ENCODE peak calls at places on chromosomes 13 and 19, in six cellular contexts. N is mammary epithelial cell; F is CD8-positive, alpha-beta T cell; D is GM23338; B is adrenal gland; V is sigmoid colon. W is an unnamed sample.

GRCh38 chr13:28447206-28447605 is 47.7 kb downstream of the FLT1 start:
- DNase-seq in V (no peak), N (no peak), D (no peak), F (no peak), B (no peak), W (no peak)

GRCh38 chr13:42048625-42049453 is at the start of gene DGKH:
- DNase-seq in D (peak), B (peak), V (peak), F (peak), N (peak), W (peak)

GRCh38 chr19:56404705-56405056 is 549 bp downstream of the ZNF583 start:
- DNase-seq in F (no peak), D (no peak), B (peak), V (no peak), N (no peak), W (no peak)

GRCh38 chr13:109389892-109390345 is 396.5 kb downstream of the IRS2 start:
- DNase-seq in V (no peak), D (no peak), N (peak), B (no peak), F (no peak), W (no peak)

GRCh38 chr19:31119951-31120690 is 229.1 kb downstream of the TSHZ3 start:
- DNase-seq in F (no peak), D (no peak), N (no peak), V (peak), B (no peak), W (no peak)

GRCh38 chr19:43534811-43535761 is 2.1 kb downstream of the ZNF575 start:
- DNase-seq in N (no peak), V (peak), D (peak), B (peak), F (no peak), W (peak)

GRCh38 chr19:45340232-45340898 is at the start of gene KLC3:
- DNase-seq in N (peak), B (no peak), V (no peak), D (peak), F (no peak), W (no peak)

GRCh38 chr13:108924154-108924940 is 294.9 kb downstream of the MYO16 start:
- DNase-seq in N (peak), D (no peak), F (no peak), V (no peak), B (no peak), W (no peak)

GRCh38 chr19:10617409-10618121 is 7.8 kb upstream of the SLC44A2 start:
- DNase-seq in B (no peak), F (no peak), D (no peak), V (no peak), N (peak), W (no peak)

GRCh38 chr13:44806841-44807240 is 182.4 kb downstream of the NUFIP1 start:
- DNase-seq in B (no peak), N (no peak), V (peak), D (no peak), F (no peak), W (peak)

GRCh38 chr19:23203841-23204344 is 46.3 kb downstream of the ZNF724 start:
- DNase-seq in F (no peak), B (no peak), D (peak), V (no peak), N (no peak), W (peak)
- H3K4me3 ChIP-seq in F (no peak), B (no peak), D (peak), V (peak), N (no peak), W (peak)

GRCh38 chr13:106565127-106565775 is 2.7 kb downstream of the ARGLU1 start:
- DNase-seq in B (no peak), D (no peak), V (no peak), N (no peak), F (no peak), W (no peak)

GRCh38 chr13:106561551-106562170 is 6.3 kb downstream of the ARGLU1 start:
- DNase-seq in B (no peak), V (no peak), N (peak), D (no peak), F (no peak), W (peak)

GRCh38 chr13:106558527-106558926 is 9.4 kb downstream of the ARGLU1 start:
- DNase-seq in B (no peak), D (no peak), V (no peak), N (no peak), F (no peak), W (no peak)

GRCh38 chr13:106562301-106562700 is 5.6 kb downstream of the ARGLU1 start:
- DNase-seq in V (no peak), N (no peak), D (no peak), F (no peak), B (no peak), W (no peak)

GRCh38 chr13:106560791-106561190 is 7.1 kb downstream of the ARGLU1 start:
- DNase-seq in N (no peak), B (no peak), F (no peak), V (no peak), D (no peak), W (no peak)
- H3K27ac ChIP-seq in N (peak), B (no peak), F (no peak), V (no peak), D (no peak), W (no peak)

GRCh38 chr13:33745370-33746324 is 72.3 kb upstream of the RFC3 start:
- DNase-seq in F (no peak), B (no peak), V (no peak), N (no peak), D (no peak), W (no peak)
- H3K4me3 ChIP-seq in F (no peak), B (no peak), V (no peak), N (no peak), D (no peak), W (no peak)

DNA sequence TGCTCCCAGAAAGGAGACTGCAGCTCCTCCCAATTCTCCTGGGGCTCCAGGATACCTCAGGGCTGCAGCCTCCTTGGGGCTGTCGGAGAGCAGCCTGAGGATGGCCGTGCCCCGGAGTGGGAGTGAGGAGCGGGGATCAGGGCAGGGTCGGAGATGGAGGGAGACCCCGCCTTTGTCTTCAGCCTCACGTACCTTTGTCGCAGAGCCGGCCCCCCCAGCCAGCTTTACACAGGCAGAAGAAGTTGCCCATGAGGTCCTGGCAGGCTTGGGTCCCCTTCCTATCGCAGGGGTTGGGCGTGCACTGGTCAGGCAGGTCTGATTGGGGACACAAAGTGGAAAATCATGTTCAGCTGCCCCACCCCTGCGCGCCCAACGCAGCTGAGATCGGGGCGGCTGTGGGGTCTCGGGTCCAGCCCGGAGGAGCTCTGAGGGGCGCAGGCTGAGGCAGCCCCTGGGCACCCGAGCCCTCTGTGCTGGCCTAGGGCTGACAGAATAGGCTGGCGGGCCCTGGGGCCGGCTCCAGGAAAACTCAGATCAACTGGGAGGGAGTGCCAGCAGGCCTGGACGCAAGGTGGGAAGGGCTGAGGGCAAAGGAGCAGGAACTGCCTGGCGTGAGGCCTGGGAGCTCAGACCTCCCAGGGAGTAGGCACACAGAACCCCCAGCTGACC is 24.2 kb downstream of the GAS6 start:
- DNase-seq in D (no peak), B (no peak), V (no peak), F (no peak), N (no peak), W (no peak)
- H3K27ac ChIP-seq in D (no peak), B (no peak), V (peak), F (no peak), N (no peak), W (peak)

DNA sequence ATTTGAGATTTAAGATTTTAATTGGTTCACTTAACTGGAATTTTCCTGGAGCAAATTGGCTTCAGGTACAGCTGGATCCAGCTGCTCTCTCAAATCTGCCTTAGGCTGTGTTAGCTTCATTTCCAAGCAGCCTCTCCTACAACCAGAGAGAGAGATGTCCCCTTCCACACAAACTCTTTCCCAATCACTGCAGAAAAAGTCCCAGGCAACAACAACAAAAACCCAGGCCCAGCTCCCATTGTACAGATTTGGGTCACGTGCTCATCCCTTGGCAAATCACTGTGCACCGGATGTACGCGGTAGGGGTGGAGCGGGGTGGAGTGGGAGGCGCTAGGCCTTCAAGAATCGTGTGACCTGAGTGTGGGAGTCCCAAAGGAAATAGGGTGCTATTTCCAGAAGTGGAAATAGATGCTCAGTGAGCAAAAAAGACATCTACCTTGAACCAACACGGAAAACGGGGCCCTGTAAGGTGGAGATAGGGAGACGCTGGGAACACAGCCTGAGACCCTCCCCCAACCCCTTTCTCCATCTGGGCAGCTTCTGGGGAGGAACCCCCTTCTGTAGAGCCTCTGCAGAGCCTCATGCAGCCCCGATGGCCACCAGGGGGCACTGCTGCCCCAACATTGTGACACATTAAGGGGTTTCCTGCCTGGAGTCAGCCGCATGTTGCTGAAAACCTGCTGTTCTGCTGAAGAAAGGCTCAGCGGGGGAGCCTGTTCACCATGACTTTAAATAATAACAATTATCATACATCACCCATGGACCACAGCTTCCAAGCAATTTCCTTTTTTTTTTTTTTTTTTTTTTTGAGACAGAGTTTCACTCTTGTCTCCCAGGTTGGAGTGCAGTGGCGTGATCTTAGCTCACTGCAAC is 25.4 kb downstream of the HPN start:
- DNase-seq in B (peak), D (peak), F (peak), N (peak), V (peak), W (peak)
- H3K4me3 ChIP-seq in B (no peak), D (no peak), F (no peak), N (no peak), V (no peak), W (no peak)

DNA sequence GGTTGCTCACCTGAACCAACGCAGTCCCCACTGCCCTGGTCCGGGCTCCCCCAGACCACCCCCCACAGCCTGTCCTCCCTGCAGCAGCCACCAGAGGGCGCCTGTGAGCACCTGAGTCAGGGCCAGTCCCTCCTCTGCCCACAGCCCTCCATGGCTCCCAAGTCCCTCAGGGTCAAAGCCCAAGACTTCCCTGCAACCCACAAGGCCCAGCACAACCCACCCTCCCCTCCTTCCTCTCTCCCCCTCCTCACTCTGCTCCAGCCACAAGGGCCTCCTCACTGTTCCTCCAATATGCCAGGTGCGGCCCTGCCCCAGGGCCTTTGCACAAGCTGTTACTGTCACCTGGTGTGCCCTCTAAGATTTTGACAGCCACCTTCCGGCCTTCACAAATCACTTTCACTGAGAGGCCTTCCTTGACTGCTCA is 10.9 kb downstream of the GNA15 start:
- DNase-seq in B (no peak), F (peak), N (no peak), V (no peak), D (peak), W (no peak)
- H3K27ac ChIP-seq in B (no peak), F (no peak), N (no peak), V (no peak), D (no peak), W (no peak)

GRCh38 chr13:32048816-32049215 is 17.2 kb downstream of the FRY start:
- DNase-seq in V (no peak), D (no peak), B (no peak), F (no peak), N (no peak), W (no peak)

GRCh38 chr13:32045963-32046785 is 14.6 kb downstream of the FRY start:
- DNase-seq in B (no peak), F (no peak), D (peak), N (peak), V (no peak), W (no peak)

GRCh38 chr13:32045537-32045936 is 14.0 kb downstream of the FRY start:
- DNase-seq in V (no peak), B (no peak), D (no peak), N (no peak), F (no peak), W (no peak)

GRCh38 chr13:32047088-32047487 is 15.5 kb downstream of the FRY start:
- DNase-seq in F (no peak), B (no peak), N (no peak), D (no peak), V (no peak), W (no peak)

DNA sequence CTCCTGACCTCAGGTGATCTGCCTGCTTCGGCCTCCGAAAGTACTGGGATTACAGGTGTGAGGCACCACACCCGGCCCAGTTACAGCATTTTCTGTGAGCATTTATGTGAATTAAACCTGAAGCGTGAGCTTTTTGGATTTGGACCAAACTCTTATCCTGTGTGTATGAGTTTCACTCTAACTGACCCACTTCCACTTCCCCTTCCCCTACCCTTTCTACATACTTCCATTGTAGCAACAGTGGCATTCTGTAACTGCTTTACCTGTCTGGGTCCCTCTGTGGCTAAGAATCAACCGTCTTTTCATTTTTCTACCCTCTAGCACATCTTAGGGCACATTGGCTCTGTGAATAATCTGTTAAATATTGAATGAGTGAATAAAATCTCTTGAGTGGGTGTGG is 16.2 kb downstream of the FRY start:
- DNase-seq in N (no peak), F (no peak), D (no peak), B (no peak), V (no peak), W (no peak)
- H3K4me3 ChIP-seq in N (no peak), F (no peak), D (no peak), B (no peak), V (no peak), W (no peak)

DNA sequence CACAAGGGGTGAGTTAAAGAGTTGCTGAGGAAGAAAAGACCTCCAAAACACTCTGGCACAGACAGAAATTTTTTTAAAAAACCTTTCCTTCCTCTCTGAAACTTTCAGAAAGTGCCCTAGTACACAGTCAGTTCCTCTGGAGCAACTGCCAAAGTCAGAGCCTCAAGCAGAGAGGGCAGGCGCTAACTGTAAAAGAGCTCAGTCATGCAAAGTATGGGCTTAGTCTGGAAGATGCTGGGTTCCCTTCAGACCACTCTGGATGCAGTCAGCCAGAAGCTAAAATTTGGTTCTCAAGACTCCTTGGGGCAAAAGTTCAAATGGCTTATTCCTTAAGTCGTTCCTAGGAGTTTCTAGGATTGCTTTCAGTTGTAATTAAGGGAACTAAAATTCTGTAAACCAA is 671.6 kb downstream of the PCDH9 start:
- DNase-seq in F (no peak), D (no peak), B (no peak), V (no peak), N (no peak), W (peak)
- H3K27ac ChIP-seq in F (no peak), D (no peak), B (no peak), V (no peak), N (no peak), W (no peak)

GRCh38 chr19:14052470-14052869 is 9.4 kb downstream of the PALM3 start:
- DNase-seq in N (no peak), V (no peak), D (no peak), B (no peak), F (no peak), W (no peak)

GRCh38 chr19:14054099-14054498 is 7.8 kb downstream of the PALM3 start:
- DNase-seq in F (no peak), D (no peak), B (no peak), N (no peak), V (no peak), W (no peak)

GRCh38 chr19:14054721-14055120 is 7.2 kb downstream of the PALM3 start:
- DNase-seq in V (no peak), D (no peak), F (no peak), B (no peak), N (no peak), W (no peak)

GRCh38 chr19:14053032-14053431 is 8.8 kb downstream of the PALM3 start:
- DNase-seq in F (no peak), N (no peak), V (no peak), B (no peak), D (no peak), W (no peak)

DNA sequence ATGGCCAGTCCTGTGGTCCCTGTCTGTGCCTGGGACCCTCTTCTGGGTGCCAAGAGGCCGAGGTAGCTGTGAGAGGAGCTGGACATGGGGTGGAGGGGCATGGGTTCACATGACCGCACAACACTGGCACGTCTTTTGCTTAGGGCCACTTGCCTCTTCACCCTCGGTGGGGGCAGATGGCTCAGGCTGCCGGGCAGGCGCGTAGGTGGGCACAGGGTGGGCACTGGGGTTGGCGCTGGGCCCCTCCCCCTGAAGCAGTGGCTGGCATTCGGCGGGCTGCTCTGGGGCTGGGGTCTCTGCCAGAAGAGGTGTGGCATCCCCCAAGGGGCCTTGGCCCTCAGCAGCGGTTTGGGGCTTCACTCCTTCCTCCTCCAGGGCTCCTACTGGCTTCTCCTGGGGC is 8.4 kb downstream of the PALM3 start:
- DNase-seq in B (no peak), F (no peak), V (no peak), D (no peak), N (no peak), W (no peak)
- H3K4me3 ChIP-seq in B (no peak), F (no peak), V (no peak), D (no peak), N (no peak), W (no peak)